ENCODE peak calls at places on chromosomes 5 and 9, in five cellular contexts. X, C, V, F and I are unnamed samples. For H3K4me1 and H3K36me3, the result is how much of the 10 kb centered on the place peaks cover.

GRCh38 chr5:14281746-14282181 is 138.6 kb downstream of the TRIO start:
- DNase-seq in X (no peak), C (no peak), V (no peak), F (no peak), I (no peak)

GRCh38 chr5:38994329-38994927 is 79.8 kb downstream of the RICTOR start:
- DNase-seq in X (no peak), C (no peak), V (peak), F (no peak), I (no peak)

GRCh38 chr5:32435416-32435815 is 9.1 kb downstream of the ZFR start:
- DNase-seq in X (no peak), C (no peak), V (no peak), F (no peak), I (no peak)

GRCh38 chr5:56233230-56233629 is at the start of gene ANKRD55:
- DNase-seq in X (no peak), C (no peak), V (no peak), F (no peak), I (no peak)

GRCh38 chr5:159610966-159611579 is 280.8 kb upstream of the IL12B start:
- DNase-seq in X (no peak), C (no peak), V (no peak), F (no peak), I (no peak)

GRCh38 chr5:108688487-108688886 is 59.2 kb upstream of the FER start:
- DNase-seq in X (no peak), C (no peak), V (no peak), F (no peak), I (no peak)

GRCh38 chr9:8188720-8189407 is 389.3 kb upstream of the DMAC1 start:
- DNase-seq in X (no peak), C (no peak), V (no peak), F (no peak), I (no peak)

GRCh38 chr9:135342206-135343130 is 137.1 kb upstream of the PPP1R26 start:
- DNase-seq in X (no peak), C (no peak), V (no peak), F (no peak), I (no peak)

DNA sequence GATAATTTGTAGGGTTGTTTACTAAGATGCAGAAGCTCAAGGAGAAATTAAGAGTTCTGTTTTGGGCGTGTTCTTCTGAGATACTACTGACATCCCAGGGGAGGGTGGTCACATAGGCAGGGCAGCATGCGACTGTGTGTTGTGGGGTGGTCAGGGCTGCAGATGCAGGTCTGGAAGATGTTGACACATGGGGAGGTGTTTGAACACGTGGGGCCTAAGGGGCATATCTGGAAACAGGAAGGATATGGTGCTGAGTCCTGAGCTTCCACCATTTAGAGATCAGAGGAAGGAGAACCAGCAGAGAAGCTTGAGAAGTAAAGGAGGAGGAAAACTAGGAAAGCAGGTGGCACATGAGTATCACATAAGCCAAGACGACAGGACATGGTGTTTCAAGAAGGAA is 228.2 kb downstream of the ADGRV1 start:
- DNase-seq in X (no peak), C (no peak), V (no peak), F (no peak), I (no peak)
- H3K4me1 ChIP-seq in X (under half), C (under half), V (under half), F (under half), I (under half)

GRCh38 chr9:131516274-131516565 is 13.5 kb downstream of the POMT1 start:
- DNase-seq in X (no peak), C (no peak), V (no peak), F (no peak), I (no peak)

GRCh38 chr9:131518553-131518952 is 12.5 kb downstream of the UCK1 start:
- DNase-seq in X (no peak), C (no peak), V (no peak), F (no peak), I (no peak)

GRCh38 chr9:131516930-131517329 is 14.1 kb downstream of the UCK1 start:
- DNase-seq in X (peak), C (no peak), V (no peak), F (no peak), I (no peak)

GRCh38 chr9:131520448-131520847 is 10.6 kb downstream of the UCK1 start:
- DNase-seq in X (no peak), C (no peak), V (no peak), F (no peak), I (no peak)

DNA sequence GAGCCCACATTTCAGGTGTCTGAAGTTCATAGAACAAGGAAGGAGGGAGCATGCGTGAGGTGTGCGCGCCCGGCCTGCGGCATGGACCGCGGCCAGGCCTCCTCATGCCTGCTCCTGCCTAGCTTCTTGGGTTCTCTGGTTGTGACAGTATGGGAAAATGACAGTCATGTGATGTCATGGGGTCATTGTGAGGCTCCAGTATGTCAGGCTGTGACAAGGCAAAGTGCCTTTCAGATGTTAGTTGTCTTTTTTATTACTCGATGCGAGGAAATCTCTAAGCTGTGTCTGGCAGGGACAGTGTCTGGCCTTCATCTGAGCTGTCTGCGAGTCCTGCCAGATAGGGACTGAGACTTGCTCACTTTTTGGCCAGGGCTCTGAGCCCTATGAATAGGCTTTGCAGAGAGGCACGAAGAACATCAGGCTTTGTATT is 13.3 kb downstream of the UCK1 start:
- DNase-seq in X (peak), C (no peak), V (no peak), F (no peak), I (no peak)
- H3K36me3 ChIP-seq in X (half or more), C (half or more), V (under half), F (half or more), I (half or more)

DNA sequence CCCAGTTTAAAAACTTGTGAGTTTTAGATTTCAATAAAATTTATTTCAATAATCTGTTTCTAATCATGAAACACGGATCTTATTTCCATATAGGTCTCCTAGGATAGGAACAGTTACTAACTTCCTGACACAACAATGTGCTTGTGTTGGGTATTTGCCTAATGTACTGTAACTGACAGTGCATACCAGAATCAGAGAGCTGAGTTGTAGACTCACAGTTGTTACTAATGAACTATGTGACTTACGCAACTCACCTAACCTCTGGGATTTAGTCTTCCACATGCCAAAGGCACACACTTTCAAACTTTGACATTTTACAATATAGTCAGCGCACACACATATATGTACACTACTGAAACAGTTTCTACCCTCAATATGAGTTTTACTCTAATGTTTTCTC is 77.7 kb downstream of the HOMER1 start:
- DNase-seq in X (no peak), C (no peak), V (no peak), F (no peak), I (no peak)
- H3K27ac ChIP-seq in X (no peak), C (no peak), V (no peak), F (no peak), I (no peak)

GRCh38 chr5:177469750-177470525 is 3.5 kb downstream of the DBN1 start:
- DNase-seq in X (no peak), C (no peak), V (no peak), F (no peak), I (peak)

GRCh38 chr5:177471610-177472356 is 1.7 kb downstream of the DBN1 start:
- DNase-seq in X (peak), C (no peak), V (no peak), F (no peak), I (no peak)

GRCh38 chr5:177469061-177469628 is 4.3 kb downstream of the DBN1 start:
- DNase-seq in X (peak), C (no peak), V (peak), F (no peak), I (no peak)

GRCh38 chr5:177472460-177473441 is 683 bp downstream of the DBN1 start:
- DNase-seq in X (no peak), C (peak), V (peak), F (no peak), I (peak)

DNA sequence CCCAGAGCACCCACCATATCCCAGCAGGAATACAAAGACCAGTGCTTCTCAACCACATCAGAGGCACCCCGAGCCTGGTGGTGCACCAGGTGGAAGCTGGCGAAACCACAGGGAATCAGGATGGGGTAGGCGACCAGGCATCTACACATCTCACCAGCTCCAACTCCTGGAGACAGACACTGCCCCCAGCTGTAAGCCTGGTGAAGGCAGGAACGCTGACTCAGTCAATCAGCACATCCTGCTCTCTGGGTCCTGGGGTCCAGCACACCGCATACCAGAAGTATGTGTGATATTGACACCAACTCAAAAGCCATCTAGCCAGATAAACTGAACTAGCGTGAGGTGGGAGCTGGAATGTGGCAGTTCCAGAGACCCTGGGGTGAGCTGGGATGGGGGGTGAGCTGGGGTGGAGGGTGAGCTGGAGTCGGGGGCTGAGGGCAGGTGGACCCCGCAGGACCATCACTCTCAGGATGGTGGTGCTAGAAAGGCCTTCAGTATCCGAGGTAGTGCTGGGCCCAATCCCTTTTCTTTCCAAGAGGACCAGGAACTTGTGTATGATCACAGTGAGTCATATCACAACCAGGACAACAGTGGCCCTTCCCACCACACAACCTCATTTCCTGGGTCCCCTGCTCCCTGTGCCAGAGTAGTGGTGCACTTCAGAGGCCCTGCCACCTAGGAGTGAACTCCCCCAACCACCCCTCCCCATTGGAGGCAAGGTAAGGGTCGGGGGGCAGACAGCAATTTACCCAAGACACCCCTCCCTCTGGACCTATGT is 2.5 kb downstream of the DBN1 start:
- DNase-seq in X (no peak), C (no peak), V (no peak), F (no peak), I (no peak)
- H3K4me1 ChIP-seq in X (half or more), C (under half), V (under half), F (under half), I (under half)

GRCh38 chr9:99046068-99046467 is 58.8 kb upstream of the TGFBR1 start:
- DNase-seq in X (no peak), C (no peak), V (no peak), F (no peak), I (no peak)

GRCh38 chr9:99049641-99050040 is 55.3 kb upstream of the TGFBR1 start:
- DNase-seq in X (no peak), C (no peak), V (no peak), F (no peak), I (no peak)

GRCh38 chr9:99044827-99045226 is 60.1 kb upstream of the TGFBR1 start:
- DNase-seq in X (no peak), C (no peak), V (no peak), F (no peak), I (no peak)

GRCh38 chr9:99049228-99049627 is 55.7 kb upstream of the TGFBR1 start:
- DNase-seq in X (no peak), C (no peak), V (no peak), F (no peak), I (no peak)

GRCh38 chr9:99046542-99047071 is 58.3 kb upstream of the TGFBR1 start:
- DNase-seq in X (no peak), C (no peak), V (no peak), F (no peak), I (no peak)
- H3K36me3 ChIP-seq in X (half or more), C (under half), V (under half), F (under half), I (under half)

DNA sequence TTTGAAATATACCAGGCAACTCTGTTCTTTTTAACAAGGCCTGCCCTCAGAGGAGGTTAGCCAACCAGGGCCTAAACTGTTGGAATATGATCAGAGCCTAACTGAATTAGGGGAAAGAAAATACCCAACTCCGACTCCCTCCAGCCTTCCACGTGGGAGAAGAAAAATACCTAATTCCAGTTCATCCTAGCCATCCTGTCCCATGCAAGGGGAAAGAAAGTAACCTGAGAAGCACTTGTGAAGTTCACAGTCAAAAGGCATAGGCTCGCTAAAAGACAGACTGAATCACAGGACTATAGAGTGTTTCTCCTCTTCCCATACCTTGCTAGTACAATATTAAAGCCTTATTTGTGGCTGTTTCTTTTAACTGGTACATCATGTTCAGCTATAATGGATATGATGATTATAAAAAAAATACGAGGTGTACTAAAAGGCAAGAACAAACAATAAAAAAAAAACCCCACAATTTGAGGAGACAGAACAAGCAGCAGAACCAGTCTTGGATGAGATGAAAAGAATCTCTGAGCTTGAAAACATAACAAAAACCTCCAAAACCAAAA is 18.0 kb upstream of the ATP10B start:
- DNase-seq in X (no peak), C (no peak), V (no peak), F (no peak), I (no peak)
- H3K27ac ChIP-seq in X (no peak), C (no peak), V (no peak), F (no peak), I (no peak)